ENCODE peak calls at places on chromosomes 2 and 18, in seven cellular contexts. J is HCT116, N is H1, E is K562, R is HepG2, I is GM12878, B is SK-N-SH. G is an unnamed sample.
A peak's percentile ranks its signal among the peaks of the same experiment; 100 is the strongest.

GRCh38 chr2:196516541-196516940 is 123.0 kb upstream of the CCDC150 start:
- DNase-seq in N (no peak), I (no peak), J (no peak), E (no peak), B (peak; percentile 20), R (no peak), G (no peak)

GRCh38 chr18:74869904-74870863 is 272.5 kb downstream of the ZNF407 start:
- DNase-seq in I (peak; percentile 71), N (no peak), R (no peak), B (no peak), E (no peak), J (no peak), G (no peak)

GRCh38 chr18:79579807-79580480 is 99.7 kb upstream of the CTDP1 start:
- DNase-seq in R (no peak), B (no peak), E (no peak), I (no peak), J (no peak), N (peak; percentile 33), G (no peak)

GRCh38 chr2:39954346-39954745 is 175.3 kb upstream of the THUMPD2 start:
- DNase-seq in E (no peak), N (no peak), B (no peak), J (no peak), I (no peak), R (no peak), G (peak; percentile 16)

GRCh38 chr18:9147440-9148238 is 11.1 kb downstream of the ANKRD12 start:
- DNase-seq in R (peak; percentile 72), B (peak; percentile 50), J (peak; percentile 48), N (no peak), I (peak; percentile 53), E (peak; percentile 81), G (peak; percentile 79)

GRCh38 chr2:127879899-127880298 is 5.9 kb downstream of the AMMECR1L start:
- DNase-seq in J (no peak), I (no peak), E (no peak), B (no peak), R (no peak), N (no peak), G (no peak)

GRCh38 chr2:169803480-169803879 is 4.8 kb downstream of the SSB start:
- DNase-seq in R (no peak), N (no peak), J (no peak), I (no peak), E (no peak), B (no peak), G (no peak)

GRCh38 chr2:201403904-201404303 is 46.8 kb upstream of the FLACC1 start:
- DNase-seq in B (no peak), N (no peak), E (peak; percentile 25), J (no peak), I (no peak), R (no peak), G (peak; percentile 66)

GRCh38 chr2:169978402-169979017 is 151.3 kb downstream of the UBR3 start:
- DNase-seq in J (no peak), R (no peak), N (no peak), B (no peak), E (no peak), I (no peak), G (no peak)

GRCh38 chr2:45008296-45009129 is 739 bp downstream of the SIX2 start:
- DNase-seq in I (no peak), B (peak; percentile 36), N (peak; percentile 74), E (no peak), J (no peak), R (no peak), G (peak; percentile 14)

GRCh38 chr18:12657048-12657848 is 659 bp downstream of the SPIRE1 start:
- DNase-seq in R (no peak), N (peak; percentile 54), E (peak; percentile 58), B (peak; percentile 78), I (no peak), J (no peak), G (peak; percentile 29)

GRCh38 chr2:228611171-228611570 is 429.7 kb upstream of the SPHKAP start:
- DNase-seq in J (no peak), E (no peak), N (no peak), I (no peak), R (no peak), B (no peak), G (no peak)

GRCh38 chr2:62455957-62456692 is 49.9 kb downstream of the TMEM17 start:
- DNase-seq in R (no peak), I (no peak), N (no peak), J (no peak), B (no peak), E (no peak), G (no peak)

GRCh38 chr2:225171350-225171749 is 129.1 kb upstream of the DOCK10 start:
- DNase-seq in R (no peak), I (no peak), N (no peak), E (no peak), J (no peak), B (no peak), G (no peak)

GRCh38 chr2:216648105-216648504 is 14.9 kb downstream of the IGFBP2 start:
- DNase-seq in J (no peak), E (no peak), B (no peak), R (no peak), N (no peak), I (no peak), G (no peak)

GRCh38 chr18:22563098-22563707 is 145.5 kb upstream of the CTAGE1 start:
- DNase-seq in E (peak; percentile 78), J (peak; percentile 74), I (peak; percentile 3), R (peak; percentile 62), B (peak; percentile 56), N (no peak), G (peak; percentile 95)

GRCh38 chr18:25686960-25687520 is 335.1 kb upstream of the ZNF521 start:
- DNase-seq in J (no peak), R (no peak), I (no peak), E (no peak), N (no peak), B (no peak), G (peak; percentile 77)

GRCh38 chr2:118310878-118311442 is 222.7 kb downstream of the INSIG2 start:
- DNase-seq in R (no peak), E (no peak), J (no peak), B (peak; percentile 11), I (no peak), N (peak; percentile 81), G (no peak)

GRCh38 chr2:121707920-121708361 is 28.7 kb downstream of the NIFK start:
- DNase-seq in N (no peak), R (peak; percentile 43), E (no peak), B (no peak), J (no peak), I (no peak), G (no peak)

GRCh38 chr18:31065036-31065773 is 22.7 kb upstream of the DSC3 start:
- DNase-seq in I (peak; percentile 5), B (no peak), N (no peak), J (no peak), R (no peak), E (no peak), G (no peak)
- H2AFZ ChIP-seq in I (no peak overlapping the region), B (no peak overlapping the region), N (no peak overlapping the region), J (no peak overlapping the region), R (no peak overlapping the region), E (no peak overlapping the region), G (no peak overlapping the region)

GRCh38 chr18:63325086-63325686 is 5.6 kb upstream of the BCL2 start:
- DNase-seq in E (no peak), J (no peak), B (no peak), R (no peak), N (no peak), I (no peak), G (no peak)

GRCh38 chr18:63320690-63321265 is 1.2 kb upstream of the BCL2 start:
- DNase-seq in J (no peak), E (peak; percentile 38), N (peak; percentile 67), I (no peak), B (peak; percentile 58), R (peak; percentile 15), G (peak; percentile 40)

GRCh38 chr18:63321291-63321690 is 1.7 kb upstream of the BCL2 start:
- DNase-seq in J (no peak), B (no peak), R (no peak), E (no peak), N (no peak), I (no peak), G (no peak)

GRCh38 chr18:63322246-63322645 is 2.7 kb upstream of the BCL2 start:
- DNase-seq in J (no peak), E (no peak), R (no peak), N (no peak), B (no peak), I (no peak), G (no peak)

DNA sequence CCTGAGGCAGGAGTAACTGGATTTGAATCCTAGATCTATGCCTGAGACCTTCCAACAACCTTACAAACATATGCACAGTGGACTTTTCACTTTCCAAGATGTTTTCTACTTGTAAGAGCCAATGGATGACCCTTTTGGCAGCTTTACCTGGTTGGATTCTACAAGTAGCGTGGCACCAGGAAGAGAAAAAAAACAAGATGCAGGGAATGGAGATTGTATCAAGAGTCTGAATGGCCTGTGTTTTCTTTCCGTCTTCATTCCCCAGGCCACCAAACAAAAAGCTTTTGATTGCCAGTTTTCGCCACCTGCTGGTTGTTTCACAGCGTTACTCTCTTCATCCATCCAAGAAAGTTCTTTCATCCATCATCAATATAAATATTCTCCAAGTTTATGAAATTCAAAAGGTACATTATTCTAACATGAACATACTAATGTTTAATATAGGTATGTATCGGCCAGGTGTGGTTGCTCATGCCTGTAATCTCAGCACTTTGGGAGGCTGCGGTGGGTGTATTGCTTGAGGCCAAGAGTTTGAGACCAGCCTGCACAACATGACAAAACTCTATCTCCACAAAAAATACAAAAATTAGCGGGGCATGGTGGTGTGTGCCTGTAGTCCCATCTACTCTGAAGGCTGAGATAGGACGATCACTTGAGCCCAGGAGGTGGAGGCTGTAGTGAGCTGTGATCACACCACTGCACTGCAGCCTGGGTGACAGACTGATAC is 3.5 kb upstream of the BCL2 start:
- DNase-seq in N (no peak), E (peak; percentile 70), I (no peak), R (peak; percentile 63), B (peak; percentile 68), J (peak; percentile 61), G (peak; percentile 76)
- TF ChIP-seq MAX in N (no peak), E (no peak), I (no peak), R (no peak), B (no peak), J (no peak), G (no peak)

DNA sequence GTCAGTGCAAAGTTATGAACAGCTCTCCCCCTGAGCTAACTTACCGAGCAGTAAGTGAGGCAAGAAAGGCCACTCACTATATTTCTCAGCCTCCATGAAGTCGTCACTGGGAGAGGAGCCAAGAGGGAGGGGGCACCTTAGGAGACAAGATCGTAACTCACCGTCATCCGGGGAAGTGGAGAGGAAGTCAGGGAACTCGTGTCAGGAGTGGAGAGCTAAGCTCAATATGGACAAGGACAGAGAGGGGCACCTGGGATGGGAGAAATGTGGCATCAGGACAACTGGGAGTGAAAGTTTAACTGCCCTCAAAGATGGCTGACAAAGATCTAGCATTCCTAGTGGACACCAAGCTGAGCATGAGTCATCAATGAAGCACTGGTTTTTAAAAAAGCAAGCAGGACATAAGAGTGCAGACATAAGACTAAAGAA is 37.1 kb downstream of the BCL11A start:
- DNase-seq in B (no peak), R (no peak), J (no peak), N (peak; percentile 34), E (no peak), I (no peak), G (no peak)
- H2AFZ ChIP-seq in B (peak overlapping the region; percentile 85), R (no peak overlapping the region), J (peak overlapping the region; percentile 60), N (no peak overlapping the region), E (peak overlapping the region; percentile 63), I (no peak overlapping the region), G (no peak overlapping the region)

DNA sequence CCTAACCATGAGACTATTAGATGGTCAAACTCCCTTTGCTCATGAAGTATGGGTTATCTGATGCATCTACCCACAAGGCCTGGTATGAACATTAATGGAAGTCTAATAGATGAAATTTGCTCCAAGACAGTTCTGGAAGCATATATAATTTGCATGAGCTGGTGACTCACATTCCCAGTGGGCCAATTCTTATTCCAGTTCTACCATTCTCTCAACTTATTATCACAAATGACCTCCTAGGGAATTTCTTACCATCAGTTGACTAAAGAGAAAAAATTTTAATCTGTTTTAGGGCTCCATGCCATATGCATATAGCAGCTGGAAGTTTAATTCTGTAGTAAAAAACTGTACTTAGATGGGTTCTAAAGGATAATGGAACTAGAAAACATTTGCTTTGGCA is 165.3 kb upstream of the COL3A1 start:
- DNase-seq in J (no peak), I (no peak), B (no peak), N (no peak), E (no peak), R (no peak), G (no peak)
- TF ChIP-seq MAX in J (no peak), I (no peak), B (peak; percentile 22), N (no peak), E (no peak), R (no peak), G (no peak)